ENCODE peak calls at places on chromosome 15, in eight cellular contexts. One of them, this sample, is unnamed.

GRCh38 chr15:53671545-53671944 is 87.9 kb downstream of the WDR72 start:
- DNase-seq in HT-29: no peak
- DNase-seq in stimulated activated CD4-positive, alpha-beta T cell treated with anti-CD3 and anti-CD28 coated beads, Interleukin-2, amount 100 ng/mL, for 48 hours: no peak
- DNase-seq in AG09309: no peak
- DNase-seq in CD4-positive, alpha-beta memory T cell: no peak
- DNase-seq in SHP77: no peak
- DNase-seq in HTR-8/SVneo: no peak
- DNase-seq in effector memory CD4-positive, alpha-beta T cell: no peak
- DNase-seq in this sample: no peak

GRCh38 chr15:51492528-51492927 is 130.0 kb downstream of the DMXL2 start:
- DNase-seq in HT-29: no peak
- DNase-seq in stimulated activated CD4-positive, alpha-beta T cell treated with anti-CD3 and anti-CD28 coated beads, Interleukin-2, amount 100 ng/mL, for 48 hours: no peak
- DNase-seq in AG09309: no peak
- DNase-seq in CD4-positive, alpha-beta memory T cell: no peak
- DNase-seq in SHP77: no peak
- DNase-seq in HTR-8/SVneo: no peak
- DNase-seq in effector memory CD4-positive, alpha-beta T cell: no peak
- DNase-seq in this sample: no peak

GRCh38 chr15:90149609-90150340 is 47.5 kb upstream of the IDH2 start:
- DNase-seq in HT-29: no peak
- DNase-seq in stimulated activated CD4-positive, alpha-beta T cell treated with anti-CD3 and anti-CD28 coated beads, Interleukin-2, amount 100 ng/mL, for 48 hours: no peak
- DNase-seq in AG09309: no peak
- DNase-seq in CD4-positive, alpha-beta memory T cell: no peak
- DNase-seq in SHP77: peak
- DNase-seq in HTR-8/SVneo: no peak
- DNase-seq in effector memory CD4-positive, alpha-beta T cell: no peak
- DNase-seq in this sample: no peak

GRCh38 chr15:61038910-61039309 is 190.2 kb downstream of the RORA start:
- DNase-seq in HT-29: no peak
- DNase-seq in stimulated activated CD4-positive, alpha-beta T cell treated with anti-CD3 and anti-CD28 coated beads, Interleukin-2, amount 100 ng/mL, for 48 hours: no peak
- DNase-seq in AG09309: no peak
- DNase-seq in CD4-positive, alpha-beta memory T cell: peak
- DNase-seq in SHP77: no peak
- DNase-seq in HTR-8/SVneo: no peak
- DNase-seq in effector memory CD4-positive, alpha-beta T cell: no peak
- DNase-seq in this sample: no peak

GRCh38 chr15:57537072-57537471 is 54.6 kb upstream of the MYZAP start:
- DNase-seq in HT-29: peak
- DNase-seq in stimulated activated CD4-positive, alpha-beta T cell treated with anti-CD3 and anti-CD28 coated beads, Interleukin-2, amount 100 ng/mL, for 48 hours: no peak
- DNase-seq in AG09309: peak
- DNase-seq in CD4-positive, alpha-beta memory T cell: no peak
- DNase-seq in SHP77: peak
- DNase-seq in HTR-8/SVneo: peak
- DNase-seq in effector memory CD4-positive, alpha-beta T cell: no peak
- DNase-seq in this sample: peak

GRCh38 chr15:44038801-44039200 is 156.3 kb downstream of the FRMD5 start:
- DNase-seq in HT-29: peak
- DNase-seq in stimulated activated CD4-positive, alpha-beta T cell treated with anti-CD3 and anti-CD28 coated beads, Interleukin-2, amount 100 ng/mL, for 48 hours: no peak
- DNase-seq in AG09309: no peak
- DNase-seq in CD4-positive, alpha-beta memory T cell: no peak
- DNase-seq in SHP77: no peak
- DNase-seq in HTR-8/SVneo: no peak
- DNase-seq in effector memory CD4-positive, alpha-beta T cell: no peak
- DNase-seq in this sample: no peak

GRCh38 chr15:87387681-87388240 is 868.8 kb downstream of the NTRK3 start:
- DNase-seq in HT-29: no peak
- DNase-seq in stimulated activated CD4-positive, alpha-beta T cell treated with anti-CD3 and anti-CD28 coated beads, Interleukin-2, amount 100 ng/mL, for 48 hours: no peak
- DNase-seq in AG09309: no peak
- DNase-seq in CD4-positive, alpha-beta memory T cell: no peak
- DNase-seq in SHP77: no peak
- DNase-seq in HTR-8/SVneo: no peak
- DNase-seq in effector memory CD4-positive, alpha-beta T cell: no peak
- DNase-seq in this sample: no peak

GRCh38 chr15:50773389-50773788 is 7.9 kb upstream of the SPPL2A start:
- DNase-seq in HT-29: no peak
- DNase-seq in stimulated activated CD4-positive, alpha-beta T cell treated with anti-CD3 and anti-CD28 coated beads, Interleukin-2, amount 100 ng/mL, for 48 hours: no peak
- DNase-seq in AG09309: no peak
- DNase-seq in CD4-positive, alpha-beta memory T cell: no peak
- DNase-seq in SHP77: no peak
- DNase-seq in HTR-8/SVneo: no peak
- DNase-seq in effector memory CD4-positive, alpha-beta T cell: no peak
- DNase-seq in this sample: no peak

GRCh38 chr15:39426552-39427532 is 154.0 kb upstream of the THBS1 start:
- DNase-seq in HT-29: no peak
- DNase-seq in stimulated activated CD4-positive, alpha-beta T cell treated with anti-CD3 and anti-CD28 coated beads, Interleukin-2, amount 100 ng/mL, for 48 hours: peak
- DNase-seq in AG09309: peak
- DNase-seq in CD4-positive, alpha-beta memory T cell: peak
- DNase-seq in SHP77: peak
- DNase-seq in HTR-8/SVneo: no peak
- DNase-seq in effector memory CD4-positive, alpha-beta T cell: peak
- DNase-seq in this sample: peak

GRCh38 chr15:57393081-57393480 is 16.8 kb downstream of the CGNL1 start:
- DNase-seq in HT-29: no peak
- DNase-seq in stimulated activated CD4-positive, alpha-beta T cell treated with anti-CD3 and anti-CD28 coated beads, Interleukin-2, amount 100 ng/mL, for 48 hours: no peak
- DNase-seq in AG09309: no peak
- DNase-seq in CD4-positive, alpha-beta memory T cell: no peak
- DNase-seq in SHP77: no peak
- DNase-seq in HTR-8/SVneo: no peak
- DNase-seq in effector memory CD4-positive, alpha-beta T cell: no peak
- DNase-seq in this sample: no peak

GRCh38 chr15:60399246-60399915 is 1.6 kb upstream of the ANXA2 start:
- DNase-seq in HT-29: peak
- DNase-seq in stimulated activated CD4-positive, alpha-beta T cell treated with anti-CD3 and anti-CD28 coated beads, Interleukin-2, amount 100 ng/mL, for 48 hours: no peak
- DNase-seq in AG09309: no peak
- DNase-seq in CD4-positive, alpha-beta memory T cell: no peak
- DNase-seq in SHP77: no peak
- DNase-seq in HTR-8/SVneo: no peak
- DNase-seq in effector memory CD4-positive, alpha-beta T cell: no peak
- DNase-seq in this sample: no peak

GRCh38 chr15:77251662-77252061 is 168.2 kb downstream of the PEAK1 start:
- DNase-seq in HT-29: no peak
- DNase-seq in stimulated activated CD4-positive, alpha-beta T cell treated with anti-CD3 and anti-CD28 coated beads, Interleukin-2, amount 100 ng/mL, for 48 hours: no peak
- DNase-seq in AG09309: no peak
- DNase-seq in CD4-positive, alpha-beta memory T cell: no peak
- DNase-seq in SHP77: no peak
- DNase-seq in HTR-8/SVneo: no peak
- DNase-seq in effector memory CD4-positive, alpha-beta T cell: no peak
- DNase-seq in this sample: no peak

GRCh38 chr15:40365016-40365415 is 7.0 kb downstream of the DISP2 start:
- DNase-seq in HT-29: no peak
- DNase-seq in stimulated activated CD4-positive, alpha-beta T cell treated with anti-CD3 and anti-CD28 coated beads, Interleukin-2, amount 100 ng/mL, for 48 hours: no peak
- DNase-seq in AG09309: no peak
- DNase-seq in CD4-positive, alpha-beta memory T cell: no peak
- DNase-seq in SHP77: no peak
- DNase-seq in HTR-8/SVneo: no peak
- DNase-seq in effector memory CD4-positive, alpha-beta T cell: no peak
- DNase-seq in this sample: no peak

This sample was measured in MG63.